ENCODE peak calls at places on chromosomes 5 and 9, in five cellular contexts. One of them, this sample, is unnamed.

GRCh38 chr5:96629774-96630173 is 32.4 kb upstream of the CAST start:
- DNase-seq in CD4-positive, CD25-positive, alpha-beta regulatory T cell: no peak
- DNase-seq in right lobe of liver: no peak
- DNase-seq in endodermal cell: no peak
- DNase-seq in left lung: peak; percentile 44
- DNase-seq in this sample: no peak

GRCh38 chr9:14043491-14043890 is 270.4 kb downstream of the NFIB start:
- DNase-seq in CD4-positive, CD25-positive, alpha-beta regulatory T cell: no peak
- DNase-seq in right lobe of liver: no peak
- DNase-seq in endodermal cell: no peak
- DNase-seq in left lung: no peak
- DNase-seq in this sample: no peak

GRCh38 chr5:40681351-40682311 is 1.9 kb downstream of the PTGER4 start:
- DNase-seq in CD4-positive, CD25-positive, alpha-beta regulatory T cell: peak; percentile 57
- DNase-seq in right lobe of liver: peak; percentile 68
- DNase-seq in endodermal cell: peak; percentile 74
- DNase-seq in left lung: peak; percentile 67
- DNase-seq in this sample: no peak

GRCh38 chr9:86546712-86547111 is 192.5 kb upstream of the TUT7 start:
- DNase-seq in CD4-positive, CD25-positive, alpha-beta regulatory T cell: no peak
- DNase-seq in right lobe of liver: no peak
- DNase-seq in endodermal cell: no peak
- DNase-seq in left lung: no peak
- DNase-seq in this sample: no peak

GRCh38 chr5:134626369-134627014 is 6.1 kb downstream of the SAR1B start:
- DNase-seq in CD4-positive, CD25-positive, alpha-beta regulatory T cell: peak; percentile 20
- DNase-seq in right lobe of liver: no peak
- DNase-seq in endodermal cell: no peak
- DNase-seq in left lung: no peak
- DNase-seq in this sample: no peak

GRCh38 chr5:69265931-69266330 is 31.2 kb downstream of the CDK7 start:
- DNase-seq in CD4-positive, CD25-positive, alpha-beta regulatory T cell: no peak
- DNase-seq in right lobe of liver: no peak
- DNase-seq in endodermal cell: peak; percentile 92
- DNase-seq in left lung: no peak
- DNase-seq in this sample: no peak

GRCh38 chr5:41270423-41271251 is 57.3 kb upstream of the C6 start:
- DNase-seq in CD4-positive, CD25-positive, alpha-beta regulatory T cell: peak; percentile 4
- DNase-seq in right lobe of liver: no peak
- DNase-seq in endodermal cell: peak; percentile 67
- DNase-seq in left lung: no peak
- DNase-seq in this sample: no peak

GRCh38 chr5:1186351-1187233 is 14.8 kb upstream of the SLC6A19 start:
- DNase-seq in CD4-positive, CD25-positive, alpha-beta regulatory T cell: no peak
- DNase-seq in right lobe of liver: peak; percentile 53
- DNase-seq in endodermal cell: no peak
- DNase-seq in left lung: peak; percentile 17
- DNase-seq in this sample: no peak

GRCh38 chr9:36486454-36486932 is 86.2 kb upstream of the MELK start:
- DNase-seq in CD4-positive, CD25-positive, alpha-beta regulatory T cell: no peak
- DNase-seq in right lobe of liver: no peak
- DNase-seq in endodermal cell: no peak
- DNase-seq in left lung: peak; percentile 37
- DNase-seq in this sample: peak; percentile 2

GRCh38 chr9:120740135-120740534 is 25.9 kb upstream of the MEGF9 start:
- DNase-seq in CD4-positive, CD25-positive, alpha-beta regulatory T cell: no peak
- DNase-seq in right lobe of liver: no peak
- DNase-seq in endodermal cell: no peak
- DNase-seq in left lung: no peak
- DNase-seq in this sample: no peak

GRCh38 chr9:133182151-133182550 is 18.4 kb upstream of the GBGT1 start:
- DNase-seq in CD4-positive, CD25-positive, alpha-beta regulatory T cell: no peak
- DNase-seq in right lobe of liver: no peak
- DNase-seq in endodermal cell: no peak
- DNase-seq in left lung: no peak
- DNase-seq in this sample: no peak

GRCh38 chr9:92704528-92704927 is 34.6 kb upstream of the IPPK start:
- DNase-seq in CD4-positive, CD25-positive, alpha-beta regulatory T cell: no peak
- DNase-seq in right lobe of liver: no peak
- DNase-seq in endodermal cell: peak; percentile 13
- DNase-seq in left lung: no peak
- DNase-seq in this sample: no peak

GRCh38 chr5:181173420-181174342 is 26.3 kb downstream of the OR2V2 start:
- DNase-seq in CD4-positive, CD25-positive, alpha-beta regulatory T cell: peak; percentile 83
- DNase-seq in right lobe of liver: no peak
- DNase-seq in endodermal cell: peak; percentile 95
- DNase-seq in left lung: no peak
- DNase-seq in this sample: no peak

GRCh38 chr5:15889001-15889400 is 290.6 kb downstream of the MARCHF11 start:
- DNase-seq in CD4-positive, CD25-positive, alpha-beta regulatory T cell: no peak
- DNase-seq in right lobe of liver: no peak
- DNase-seq in endodermal cell: no peak
- DNase-seq in left lung: no peak
- DNase-seq in this sample: no peak

GRCh38 chr9:121685146-121685794 is 33.8 kb downstream of the DAB2IP start:
- DNase-seq in CD4-positive, CD25-positive, alpha-beta regulatory T cell: no peak
- DNase-seq in right lobe of liver: no peak
- DNase-seq in endodermal cell: no peak
- DNase-seq in left lung: peak; percentile 15
- DNase-seq in this sample: no peak

GRCh38 chr9:4126184-4126865 is 173.5 kb downstream of the GLIS3 start:
- DNase-seq in CD4-positive, CD25-positive, alpha-beta regulatory T cell: no peak
- DNase-seq in right lobe of liver: no peak
- DNase-seq in endodermal cell: no peak
- DNase-seq in left lung: no peak
- DNase-seq in this sample: no peak

GRCh38 chr9:124629600-124629999 is 122.4 kb upstream of the NR5A1 start:
- DNase-seq in CD4-positive, CD25-positive, alpha-beta regulatory T cell: no peak
- DNase-seq in right lobe of liver: no peak
- DNase-seq in endodermal cell: no peak
- DNase-seq in left lung: no peak
- DNase-seq in this sample: no peak

GRCh38 chr5:136155769-136156168 is 23.1 kb downstream of the SMAD5 start:
- DNase-seq in CD4-positive, CD25-positive, alpha-beta regulatory T cell: no peak
- DNase-seq in right lobe of liver: no peak
- DNase-seq in endodermal cell: no peak
- DNase-seq in left lung: no peak
- DNase-seq in this sample: no peak

GRCh38 chr9:37364751-37365360 is 57.6 kb upstream of the GRHPR start:
- DNase-seq in CD4-positive, CD25-positive, alpha-beta regulatory T cell: peak; percentile 33
- DNase-seq in right lobe of liver: no peak
- DNase-seq in endodermal cell: peak; percentile 75
- DNase-seq in left lung: no peak
- DNase-seq in this sample: no peak

GRCh38 chr5:112483704-112484103 is 64.6 kb upstream of the EPB41L4A start:
- DNase-seq in CD4-positive, CD25-positive, alpha-beta regulatory T cell: no peak
- DNase-seq in right lobe of liver: no peak
- DNase-seq in endodermal cell: no peak
- DNase-seq in left lung: no peak
- DNase-seq in this sample: no peak

GRCh38 chr5:66629446-66629845 is 33.3 kb downstream of the MAST4 start:
- DNase-seq in CD4-positive, CD25-positive, alpha-beta regulatory T cell: no peak
- DNase-seq in right lobe of liver: no peak
- DNase-seq in endodermal cell: no peak
- DNase-seq in left lung: no peak
- DNase-seq in this sample: no peak

GRCh38 chr5:137190441-137190840 is 308.7 kb downstream of the SPOCK1 start:
- DNase-seq in CD4-positive, CD25-positive, alpha-beta regulatory T cell: no peak
- DNase-seq in right lobe of liver: no peak
- DNase-seq in endodermal cell: no peak
- DNase-seq in left lung: no peak
- DNase-seq in this sample: no peak

DNA sequence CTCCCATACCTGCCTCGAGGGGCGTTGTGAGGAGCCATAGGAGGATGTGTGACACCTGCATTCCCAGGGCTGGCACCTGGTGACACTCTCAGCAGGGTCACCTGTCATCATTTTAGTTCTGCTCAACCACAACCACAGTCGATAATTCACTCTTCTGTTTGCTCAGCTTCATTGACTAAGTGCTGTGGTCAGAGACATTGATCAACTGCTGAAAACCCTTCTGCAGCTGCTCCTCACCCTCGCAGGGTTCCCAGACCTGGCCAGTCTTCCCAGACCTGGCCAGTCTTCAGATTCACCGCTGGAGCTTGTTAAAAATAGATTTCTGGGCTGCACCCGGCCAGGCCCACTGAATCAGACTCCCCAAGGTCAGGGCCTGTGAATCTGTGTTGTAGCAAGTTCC is 92.8 kb downstream of the MVB12B start:
- DNase-seq in CD4-positive, CD25-positive, alpha-beta regulatory T cell: no peak
- DNase-seq in right lobe of liver: no peak
- DNase-seq in endodermal cell: no peak
- DNase-seq in left lung: no peak
- DNase-seq in this sample: no peak
- H3K4me1 ChIP-seq in CD4-positive, CD25-positive, alpha-beta regulatory T cell: peaks cover 10% of the 10 kb centered on the region
- H3K4me1 ChIP-seq in right lobe of liver: no peaks in the 10 kb centered on the region
- H3K4me1 ChIP-seq in endodermal cell: peaks cover 13% of the 10 kb centered on the region
- H3K4me1 ChIP-seq in left lung: peaks cover 38% of the 10 kb centered on the region
- H3K4me1 ChIP-seq in this sample: peaks cover 11% of the 10 kb centered on the region

DNA sequence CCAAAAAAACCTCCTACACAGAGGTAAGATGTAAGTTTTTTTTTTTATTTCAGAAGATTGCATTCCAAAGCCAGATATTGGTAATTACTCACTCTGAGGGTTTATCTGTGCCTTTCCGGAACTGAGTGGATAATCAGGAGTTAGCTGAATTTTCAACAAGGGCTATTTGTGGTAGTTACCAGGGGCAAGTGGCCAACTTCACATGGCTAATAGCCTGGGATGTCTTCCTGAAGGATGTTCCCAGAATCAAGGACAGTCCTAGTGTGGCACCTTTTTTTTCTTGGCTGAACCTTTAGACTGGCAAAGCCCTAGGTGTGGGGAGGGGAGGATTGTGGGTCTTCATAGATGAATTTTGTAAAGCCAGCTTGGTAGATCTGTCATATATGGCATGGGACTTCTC is 7.1 kb downstream of the LARP1 start:
- DNase-seq in CD4-positive, CD25-positive, alpha-beta regulatory T cell: no peak
- DNase-seq in right lobe of liver: no peak
- DNase-seq in endodermal cell: no peak
- DNase-seq in left lung: no peak
- DNase-seq in this sample: no peak
- H3K4me1 ChIP-seq in CD4-positive, CD25-positive, alpha-beta regulatory T cell: peaks cover 74% of the 10 kb centered on the region
- H3K4me1 ChIP-seq in right lobe of liver: peaks cover 27% of the 10 kb centered on the region
- H3K4me1 ChIP-seq in endodermal cell: peaks cover 21% of the 10 kb centered on the region
- H3K4me1 ChIP-seq in left lung: peaks cover 71% of the 10 kb centered on the region
- H3K4me1 ChIP-seq in this sample: peaks cover 41% of the 10 kb centered on the region

DNA sequence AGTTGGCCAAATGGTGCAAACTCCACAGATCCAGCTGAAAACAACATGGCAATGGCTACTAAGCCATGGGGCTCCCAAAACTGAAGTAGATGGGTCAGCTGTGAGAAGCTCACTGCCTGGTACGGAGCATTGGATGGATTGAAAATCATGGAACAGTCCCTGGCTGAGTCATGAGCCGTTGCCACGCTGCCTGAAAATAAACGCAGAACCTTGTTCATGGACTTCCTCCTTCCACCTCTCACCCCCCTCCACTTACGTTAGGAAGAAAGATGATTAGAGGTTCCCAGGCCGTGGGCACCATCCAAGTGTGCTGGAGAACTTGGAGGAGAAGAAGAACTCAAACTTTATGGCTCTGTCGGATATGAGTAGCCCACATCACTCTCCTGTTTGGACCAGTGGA is 6.8 kb upstream of the DIPK1B start:
- DNase-seq in CD4-positive, CD25-positive, alpha-beta regulatory T cell: no peak
- DNase-seq in right lobe of liver: no peak
- DNase-seq in endodermal cell: no peak
- DNase-seq in left lung: no peak
- DNase-seq in this sample: no peak
- H3K4me1 ChIP-seq in CD4-positive, CD25-positive, alpha-beta regulatory T cell: peaks cover 11% of the 10 kb centered on the region
- H3K4me1 ChIP-seq in right lobe of liver: no peaks in the 10 kb centered on the region
- H3K4me1 ChIP-seq in endodermal cell: no peaks in the 10 kb centered on the region
- H3K4me1 ChIP-seq in left lung: peaks cover 15% of the 10 kb centered on the region
- H3K4me1 ChIP-seq in this sample: peaks cover 8% of the 10 kb centered on the region

DNA sequence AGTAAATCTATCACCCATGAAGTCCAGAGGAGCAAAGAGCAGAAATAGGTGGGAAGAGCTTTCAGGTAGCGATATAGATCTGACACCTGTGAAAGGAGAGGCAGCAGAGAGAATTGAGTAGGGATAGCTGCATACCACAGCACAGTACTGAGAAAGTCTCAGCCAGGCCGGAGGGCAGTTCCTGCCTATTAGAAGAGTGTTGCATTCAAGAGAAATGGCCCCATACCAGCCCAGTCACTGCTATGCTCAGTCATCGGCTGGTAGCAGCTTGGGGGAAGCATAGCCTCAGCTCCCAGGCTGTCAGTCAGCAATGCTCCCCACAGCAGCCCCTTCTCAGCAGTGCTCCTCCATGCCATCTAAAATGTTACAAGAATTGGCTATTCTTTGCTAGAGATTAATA is 285.1 kb upstream of the CDH6 start:
- DNase-seq in CD4-positive, CD25-positive, alpha-beta regulatory T cell: no peak
- DNase-seq in right lobe of liver: no peak
- DNase-seq in endodermal cell: peak; percentile 58
- DNase-seq in left lung: no peak
- DNase-seq in this sample: no peak
- H3K4me1 ChIP-seq in CD4-positive, CD25-positive, alpha-beta regulatory T cell: no peaks in the 10 kb centered on the region
- H3K4me1 ChIP-seq in right lobe of liver: no peaks in the 10 kb centered on the region
- H3K4me1 ChIP-seq in endodermal cell: no peaks in the 10 kb centered on the region
- H3K4me1 ChIP-seq in left lung: no peaks in the 10 kb centered on the region
- H3K4me1 ChIP-seq in this sample: no peaks in the 10 kb centered on the region

This sample was measured in effector memory CD4-positive, alpha-beta T cell.